ENCODE peak calls at places on chromosomes 11 and 22, in seven cellular contexts. G is A549; P is activated CD4-positive, alpha-beta T cell treated with anti-CD3 and anti-CD28 coated beads, Interleukin-2, amount 10 ng/mL, durations not matched to agents 7 days and 5 days; B is mammary epithelial cell; M is dermis blood vessel endothelial cell; S is fibroblast of lung; R is ureter. U is an unnamed sample.

GRCh38 chr11:30196400-30197206 is 34.2 kb upstream of the FSHB start:
- DNase-seq in G (peak; percentile 53), P (peak; percentile 43), B (peak; percentile 28), M (peak; percentile 74), S (peak; percentile 13), R (peak; percentile 52), U (peak; percentile 46)

GRCh38 chr22:36160499-36160942 is at the start of gene APOL3:
- DNase-seq in G (no peak), P (peak; percentile 73), B (peak; percentile 16), M (peak; percentile 81), S (peak; percentile 80), R (peak; percentile 84), U (no peak)

GRCh38 chr22:23912293-23912903 is 18.2 kb downstream of the MIF start:
- DNase-seq in G (no peak), P (no peak), B (no peak), M (no peak), S (no peak), R (no peak), U (no peak)

GRCh38 chr22:45629469-45630089 is 42.1 kb upstream of the ATXN10 start:
- DNase-seq in G (no peak), P (no peak), B (no peak), M (no peak), S (no peak), R (no peak), U (no peak)

GRCh38 chr11:10878408-10879214 is 20.8 kb upstream of the ZBED5 start:
- DNase-seq in G (peak; percentile 81), P (peak; percentile 55), B (peak; percentile 52), M (peak; percentile 69), S (peak; percentile 81), R (peak; percentile 54), U (peak; percentile 49)

GRCh38 chr11:47652070-47652469 is 9.7 kb upstream of the MTCH2 start:
- DNase-seq in G (no peak), P (no peak), B (no peak), M (no peak), S (no peak), R (no peak), U (no peak)

GRCh38 chr11:36156486-36157150 is 132.6 kb downstream of the COMMD9 start:
- DNase-seq in G (no peak), P (no peak), B (no peak), M (peak; percentile 58), S (no peak), R (no peak), U (no peak)

GRCh38 chr11:66685276-66686099 is 7.8 kb upstream of the RBM4B start:
- DNase-seq in G (no peak), P (no peak), B (no peak), M (no peak), S (no peak), R (no peak), U (no peak)

GRCh38 chr11:134047586-134047999 is 21.3 kb upstream of the JAM3 start:
- DNase-seq in G (no peak), P (no peak), B (peak; percentile 73), M (no peak), S (peak; percentile 88), R (peak; percentile 89), U (no peak)

GRCh38 chr11:100930185-100930778 is 199.3 kb downstream of the PGR start:
- DNase-seq in G (peak; percentile 55), P (no peak), B (peak; percentile 50), M (peak; percentile 77), S (peak; percentile 87), R (no peak), U (no peak)

GRCh38 chr11:67277231-67277961 is 11.1 kb downstream of the GRK2 start:
- DNase-seq in G (no peak), P (peak; percentile 95), B (peak; percentile 47), M (peak; percentile 90), S (peak; percentile 78), R (peak; percentile 90), U (no peak)

GRCh38 chr11:60985991-60986915 is 14.8 kb downstream of the CD6 start:
- DNase-seq in G (peak; percentile 13), P (peak; percentile 94), B (peak; percentile 88), M (no peak), S (peak; percentile 10), R (no peak), U (no peak)

GRCh38 chr11:5226732-5227327 is at the start of gene HBB:
- DNase-seq in G (no peak), P (no peak), B (no peak), M (no peak), S (no peak), R (no peak), U (no peak)

GRCh38 chr11:92130432-92130831 is 94.2 kb upstream of the FAT3 start:
- DNase-seq in G (peak; percentile 23), P (no peak), B (peak; percentile 61), M (no peak), S (peak; percentile 17), R (no peak), U (no peak)

GRCh38 chr11:2944953-2945756 is 15.9 kb upstream of the PHLDA2 start:
- DNase-seq in G (no peak), P (peak; percentile 69), B (peak; percentile 62), M (peak; percentile 89), S (peak; percentile 92), R (peak; percentile 92), U (no peak)

GRCh38 chr11:27444801-27445215 is 27.8 kb downstream of the LGR4 start:
- DNase-seq in G (no peak), P (no peak), B (no peak), M (no peak), S (no peak), R (no peak), U (no peak)

GRCh38 chr11:133679896-133680295 is 147.6 kb upstream of the OPCML start:
- DNase-seq in G (no peak), P (no peak), B (no peak), M (no peak), S (no peak), R (no peak), U (no peak)